ENCODE peak calls at places on chromosomes 5 and 9, in six cellular contexts. O is Daoy; Z is activated CD8-positive, alpha-beta memory T cell treated with anti-CD3 and anti-CD28 coated beads, Interleukin-2, amount 10 ng/mL, durations not matched to agents 7 days and 5 days; R is GOT3; U is RWPE2; H is thyroid gland. X is an unnamed sample.

GRCh38 chr5:103259705-103260355 is 1.3 kb downstream of the MACIR start:
- DNase-seq in U (no peak), O (peak), H (no peak), R (no peak), Z (peak), X (no peak)

GRCh38 chr5:111514087-111514486 is 1.8 kb upstream of the STARD4 start:
- DNase-seq in R (no peak), H (no peak), U (no peak), O (no peak), Z (no peak), X (no peak)

GRCh38 chr9:116223926-116224325 is 70.3 kb downstream of the PAPPA start:
- DNase-seq in O (no peak), Z (no peak), H (no peak), U (no peak), R (no peak), X (no peak)

GRCh38 chr5:103467831-103468230 is 94.8 kb downstream of the NUDT12 start:
- DNase-seq in R (no peak), U (no peak), O (no peak), Z (no peak), H (no peak), X (no peak)

GRCh38 chr5:36792560-36793180 is 83.9 kb upstream of the NIPBL start:
- DNase-seq in O (no peak), U (no peak), Z (no peak), H (no peak), R (no peak), X (no peak)

GRCh38 chr5:104702212-104702611 is 1139.6 kb upstream of the NUDT12 start:
- DNase-seq in O (no peak), H (no peak), U (no peak), R (no peak), Z (no peak), X (no peak)

GRCh38 chr5:16980983-16981382 is 44.9 kb upstream of the MYO10 start:
- DNase-seq in Z (no peak), O (no peak), R (no peak), H (no peak), U (no peak), X (no peak)

GRCh38 chr5:148452499-148453193 is 68.9 kb downstream of the FBXO38 start:
- DNase-seq in U (no peak), Z (no peak), R (no peak), H (no peak), O (no peak), X (no peak)

GRCh38 chr5:123387313-123387712 is 35.9 kb downstream of the CEP120 start:
- DNase-seq in Z (no peak), R (no peak), U (no peak), H (no peak), O (no peak), X (no peak)

GRCh38 chr9:21616082-21616778 is 134.1 kb upstream of the IFNE start:
- DNase-seq in U (peak), H (no peak), Z (no peak), R (no peak), O (no peak), X (no peak)

X was measured in NCI-H1105.